ENCODE peak calls at places on chromosomes 13 and 19, in four cellular contexts. K, L, Q and W are unnamed samples.

GRCh38 chr19:45766919-45767346 is 2.1 kb downstream of the SIX5 start:
- DNase-seq in Q (no peak), K (no peak), L (no peak), W (peak)

GRCh38 chr19:6491802-6492592 is 10.1 kb downstream of the TUBB4A start:
- DNase-seq in L (no peak), K (no peak), Q (no peak), W (no peak)

GRCh38 chr19:3573162-3573857 is 566 bp downstream of the HMG20B start:
- DNase-seq in Q (no peak), K (no peak), L (no peak), W (no peak)

GRCh38 chr19:15393963-15394362 is 14.4 kb upstream of the AKAP8 start:
- DNase-seq in K (no peak), Q (no peak), L (no peak), W (no peak)

GRCh38 chr19:3660493-3661219 is 34.1 kb upstream of the CACTIN start:
- DNase-seq in K (no peak), Q (no peak), L (no peak), W (no peak)

GRCh38 chr19:6161271-6161850 is 25.9 kb downstream of the ACSBG2 start:
- DNase-seq in Q (peak), L (peak), K (no peak), W (peak)

GRCh38 chr13:84358601-84359000 is 476.3 kb upstream of the SLITRK1 start:
- DNase-seq in K (no peak), Q (no peak), L (no peak), W (no peak)

GRCh38 chr13:31264146-31264545 is 64.4 kb downstream of the B3GLCT start:
- DNase-seq in Q (no peak), K (no peak), L (no peak), W (no peak)

GRCh38 chr13:37386276-37386675 is 212.3 kb downstream of the POSTN start:
- DNase-seq in K (no peak), Q (no peak), L (no peak), W (no peak)

GRCh38 chr13:31927219-31927653 is 104.3 kb upstream of the FRY start:
- DNase-seq in L (no peak), Q (peak), K (no peak), W (no peak)

GRCh38 chr13:28574617-28575142 is 79.8 kb upstream of the FLT1 start:
- DNase-seq in L (no peak), K (no peak), Q (peak), W (no peak)

GRCh38 chr13:36831291-36831690 is 12.3 kb downstream of the RFXAP start:
- DNase-seq in L (no peak), K (no peak), Q (no peak), W (no peak)

GRCh38 chr19:51462681-51463080 is 4.4 kb upstream of the SIGLEC8 start:
- DNase-seq in K (no peak), L (no peak), Q (no peak), W (no peak)

GRCh38 chr13:114049026-114049425 is 75.2 kb upstream of the C13orf46 start:
- DNase-seq in Q (no peak), K (no peak), L (no peak), W (no peak)

GRCh38 chr19:35704218-35704617 is at the start of gene ZBTB32:
- DNase-seq in K (no peak), Q (no peak), L (peak), W (no peak)

GRCh38 chr13:83211301-83211700 is 671.0 kb downstream of the SLITRK1 start:
- DNase-seq in Q (no peak), K (no peak), L (no peak), W (no peak)

GRCh38 chr13:66508153-66508909 is 721.8 kb downstream of the PCDH9 start:
- DNase-seq in L (no peak), K (no peak), Q (no peak), W (no peak)

GRCh38 chr13:98675837-98676236 is 76.6 kb downstream of the SLC15A1 start:
- DNase-seq in Q (no peak), K (no peak), L (no peak), W (no peak)

GRCh38 chr13:80473695-80474094 is 132.8 kb upstream of the SPRY2 start:
- DNase-seq in L (no peak), K (peak), Q (peak), W (no peak)

GRCh38 chr13:94712287-94712811 is at the start of gene SOX21:
- DNase-seq in K (no peak), Q (no peak), L (no peak), W (no peak)

GRCh38 chr19:44304659-44305193 is at the start of gene ZNF235:
- DNase-seq in Q (peak), L (peak), K (peak), W (peak)

GRCh38 chr13:49546559-49546958 is 38.8 kb downstream of the RCBTB1 start:
- DNase-seq in K (no peak), Q (no peak), L (no peak), W (no peak)

DNA sequence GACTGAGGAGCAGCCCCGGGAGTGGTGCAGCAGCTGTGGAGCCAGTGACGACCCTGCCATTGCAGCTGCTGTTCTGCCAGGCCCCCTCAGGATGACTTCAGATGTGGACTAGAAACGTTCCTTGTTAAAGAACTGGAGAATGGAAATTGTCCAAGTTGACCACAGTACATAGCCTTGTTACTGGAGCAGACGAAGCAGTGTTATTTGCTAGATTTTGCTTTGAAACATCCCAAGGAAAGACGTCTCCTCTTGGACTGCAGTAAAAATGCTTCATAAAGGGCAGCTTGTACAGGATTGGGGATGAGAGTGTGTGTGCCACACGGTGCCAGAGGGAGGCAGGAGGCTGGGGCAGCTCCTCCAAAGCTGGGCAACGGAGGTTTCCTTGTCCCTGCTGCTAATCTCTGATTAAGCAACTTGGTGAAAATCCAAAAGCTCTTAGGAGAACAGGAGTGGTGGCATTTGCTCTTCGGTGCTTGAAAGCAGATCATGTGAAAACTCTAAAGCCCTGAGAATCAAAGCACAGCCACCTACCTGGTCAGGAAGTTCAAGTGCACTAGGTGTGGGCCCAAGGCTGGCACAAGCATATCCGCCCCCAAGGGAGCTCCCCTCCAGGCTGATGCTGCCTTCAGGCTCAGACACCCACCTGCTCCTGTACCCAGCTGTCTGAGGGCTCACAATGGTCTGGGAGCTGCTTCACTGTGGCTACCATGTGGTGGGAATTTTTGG is 34.5 kb downstream of the SHISA2 start:
- DNase-seq in Q (no peak), L (no peak), K (no peak), W (no peak)
- TF ChIP-seq SIN3A in Q (no peak), L (no peak), K (no peak), W (no peak)

GRCh38 chr13:59584101-59584500 is 579.6 kb downstream of the DIAPH3 start:
- DNase-seq in Q (no peak), L (no peak), K (no peak), W (no peak)
- TF ChIP-seq SIN3A in Q (no peak), L (no peak), K (no peak), W (no peak)

GRCh38 chr19:24054044-24054935 is 32.7 kb upstream of the ZNF254 start:
- DNase-seq in L (no peak), Q (peak), K (peak), W (no peak)
- TF ChIP-seq SIN3A in L (no peak), Q (no peak), K (no peak), W (no peak)

DNA sequence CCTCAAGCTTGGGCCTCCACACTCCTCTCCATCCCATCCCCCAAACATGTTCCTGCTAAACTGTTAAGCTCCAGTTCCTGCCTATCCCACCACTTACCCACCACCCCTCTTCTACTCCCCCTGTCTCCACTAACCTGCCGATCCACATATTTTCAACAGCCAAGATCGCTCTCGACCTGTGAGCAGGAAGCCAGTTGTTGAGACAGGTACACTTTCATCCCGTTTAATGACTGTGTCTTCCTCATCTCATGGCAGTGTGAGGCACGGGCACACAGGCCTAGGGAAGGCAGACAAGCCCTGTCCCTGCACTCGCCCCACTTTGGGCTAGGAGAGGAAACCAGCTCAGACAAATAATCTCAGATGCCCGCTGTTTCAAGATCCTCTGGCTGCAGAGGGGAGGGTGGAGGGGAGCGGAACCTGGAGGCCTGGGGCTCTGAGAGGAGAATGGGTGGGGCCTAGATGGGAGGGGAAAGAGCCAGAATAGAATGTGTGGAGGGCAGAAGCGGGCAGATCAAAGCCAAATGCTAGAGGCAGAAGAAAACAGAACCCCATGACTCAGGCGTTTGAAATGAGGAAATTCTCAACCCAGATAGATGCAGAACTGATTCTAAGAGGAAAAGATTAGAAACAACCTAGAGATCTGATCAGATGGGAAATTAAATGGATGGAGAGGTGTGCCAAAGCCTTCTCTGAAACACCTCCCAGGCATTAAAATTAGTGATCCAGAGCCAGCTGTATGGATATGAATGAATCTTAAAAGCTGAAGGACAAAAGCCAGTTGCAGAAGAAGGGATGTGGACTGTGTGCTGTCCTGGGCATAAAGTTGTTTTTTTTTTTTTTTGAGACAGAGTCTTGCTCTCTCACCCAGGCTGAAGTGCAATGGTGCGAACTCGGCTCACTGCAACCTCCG is 16.9 kb upstream of the CYP2S1 start:
- DNase-seq in K (no peak), L (no peak), Q (peak), W (peak)
- TF ChIP-seq SIN3A in K (no peak), L (no peak), Q (no peak), W (no peak)

DNA sequence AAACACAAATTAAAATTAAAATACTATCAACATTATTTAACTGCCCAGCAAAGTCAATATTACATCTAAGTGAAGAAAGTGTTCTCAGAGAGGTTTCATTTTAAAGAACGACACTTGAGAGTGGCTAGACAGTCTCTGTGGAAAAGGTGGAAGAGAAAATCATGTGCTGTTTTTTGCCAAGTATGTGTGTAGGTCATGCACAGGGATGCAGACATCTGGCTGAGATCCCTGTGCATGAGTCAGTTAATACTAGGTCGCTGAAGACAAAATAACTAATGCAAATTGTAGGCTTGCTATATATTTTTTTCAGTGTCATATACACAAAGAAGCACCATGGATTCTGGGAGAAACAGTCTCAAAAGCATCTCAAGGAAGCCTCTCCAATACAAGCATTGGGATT is 44.3 kb upstream of the ENOX1 start:
- DNase-seq in Q (no peak), K (no peak), L (no peak), W (no peak)
- TF ChIP-seq SIN3A in Q (no peak), K (no peak), L (no peak), W (no peak)

GRCh38 chr13:33611016-33611805 is 206.7 kb upstream of the RFC3 start:
- DNase-seq in Q (peak), L (no peak), K (no peak), W (no peak)
- TF ChIP-seq SIN3A in Q (no peak), L (no peak), K (no peak), W (no peak)

DNA sequence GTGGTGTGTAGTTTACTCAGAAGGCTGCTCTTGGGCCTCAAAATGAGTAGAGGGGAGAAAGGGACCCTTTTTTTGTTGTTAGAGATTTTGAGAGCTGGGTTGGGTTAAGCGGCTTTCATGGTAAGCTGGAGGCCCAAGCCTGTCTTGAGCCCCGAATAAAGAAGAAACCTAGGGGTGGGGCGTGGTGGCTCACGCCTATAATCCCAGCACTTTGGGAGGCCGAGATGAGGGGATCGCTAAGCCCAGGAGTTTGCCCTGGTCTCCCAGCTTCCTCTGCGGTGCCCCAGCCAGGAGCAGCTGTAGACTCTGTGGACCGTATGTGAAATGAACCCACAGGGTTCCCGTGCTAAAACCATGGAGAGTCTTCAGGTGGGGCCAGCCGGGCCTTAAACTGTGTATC is 56.1 kb downstream of the KDM4B start:
- DNase-seq in L (no peak), Q (no peak), K (no peak), W (no peak)
- TF ChIP-seq SIN3A in L (no peak), Q (no peak), K (no peak), W (no peak)

GRCh38 chr19:17944301-17944700 is 11.5 kb downstream of the CCDC124 start:
- DNase-seq in L (no peak), Q (no peak), K (no peak), W (no peak)
- TF ChIP-seq SIN3A in L (no peak), Q (no peak), K (no peak), W (no peak)